ENCODE peak calls at places on chromosomes 16 and 17, in nine cellular contexts. I, E, M, V, F, S, Y, Q and J are unnamed samples.

GRCh38 chr17:67245694-67246397 is 850 bp upstream of the HELZ start:
- DNase-seq in I (no peak), V (no peak), E (peak; percentile 63), M (peak; percentile 61), Q (peak; percentile 62), Y (no peak), S (peak; percentile 94), F (no peak), J (no peak)

GRCh38 chr17:77753246-77753645 is 205.3 kb upstream of the TNRC6C start:
- DNase-seq in Q (peak; percentile 7), S (no peak), M (no peak), V (no peak), Y (no peak), E (no peak), I (no peak), F (no peak), J (no peak)

GRCh38 chr17:79812206-79812968 is 15.5 kb upstream of the CBX8 start:
- DNase-seq in Q (no peak), Y (no peak), F (no peak), V (no peak), E (no peak), M (no peak), S (no peak), I (no peak), J (no peak)

GRCh38 chr17:49987290-49987585 is 7.8 kb downstream of the DLX3 start:
- DNase-seq in S (peak; percentile 13), V (no peak), I (no peak), Q (peak; percentile 41), F (no peak), E (no peak), M (no peak), Y (no peak), J (no peak)

GRCh38 chr17:17820457-17821158 is 16.2 kb downstream of the SREBF1 start:
- DNase-seq in Y (no peak), V (no peak), S (no peak), F (no peak), Q (no peak), I (no peak), M (no peak), E (no peak), J (no peak)

GRCh38 chr16:15829460-15829859 is 27.4 kb downstream of the MYH11 start:
- DNase-seq in F (no peak), V (peak; percentile 68), M (no peak), Q (no peak), Y (no peak), S (peak; percentile 54), E (no peak), I (no peak), J (peak; percentile 85)

GRCh38 chr16:83847371-83848225 is 39.8 kb downstream of the HSBP1 start:
- DNase-seq in I (no peak), Y (peak; percentile 25), S (no peak), M (no peak), Q (no peak), F (no peak), V (no peak), E (no peak), J (no peak)

GRCh38 chr17:50339381-50339780 is 6.5 kb upstream of the XYLT2 start:
- DNase-seq in Q (no peak), F (no peak), M (no peak), V (no peak), Y (no peak), I (no peak), E (no peak), S (no peak), J (no peak)

GRCh38 chr17:57626520-57627210 is 118.4 kb downstream of the CCDC182 start:
- DNase-seq in Y (no peak), Q (peak; percentile 34), S (no peak), M (no peak), V (no peak), I (no peak), E (no peak), F (no peak), J (peak; percentile 46)

GRCh38 chr16:78115659-78116058 is 16.2 kb downstream of the WWOX start:
- DNase-seq in M (no peak), Y (no peak), V (no peak), I (no peak), S (no peak), Q (no peak), E (no peak), F (no peak), J (no peak)

GRCh38 chr17:40903129-40903847 is 18.2 kb upstream of the KRT20 start:
- DNase-seq in M (no peak), Y (peak; percentile 26), V (peak; percentile 70), E (no peak), F (no peak), Q (peak; percentile 66), I (no peak), S (no peak), J (no peak)

GRCh38 chr17:7982171-7982570 is 20.2 kb upstream of the GUCY2D start:
- DNase-seq in V (peak; percentile 78), Q (no peak), S (no peak), I (no peak), F (no peak), Y (no peak), E (no peak), M (no peak), J (no peak)

GRCh38 chr17:41917957-41918391 is 777 bp downstream of the ACLY start:
- DNase-seq in I (no peak), V (peak; percentile 31), M (peak; percentile 40), F (peak; percentile 24), Y (peak; percentile 46), E (peak; percentile 52), Q (no peak), S (peak; percentile 52), J (peak; percentile 32)

GRCh38 chr16:12499032-12499735 is 304.5 kb downstream of the CPPED1 start:
- DNase-seq in Q (no peak), I (no peak), S (no peak), E (no peak), Y (no peak), F (no peak), V (no peak), M (no peak), J (no peak)

GRCh38 chr17:39738568-39738901 is 797 bp downstream of the GRB7 start:
- DNase-seq in V (no peak), E (peak; percentile 73), F (no peak), M (peak; percentile 61), S (peak; percentile 79), Y (peak; percentile 49), Q (no peak), I (no peak), J (no peak)

GRCh38 chr17:1362964-1363363 is 37.1 kb downstream of the YWHAE start:
- DNase-seq in S (no peak), I (peak; percentile 4), V (no peak), F (no peak), Q (no peak), E (no peak), M (no peak), Y (no peak), J (no peak)

GRCh38 chr16:86894925-86895324 is 316.6 kb downstream of the FOXL1 start:
- DNase-seq in Q (peak; percentile 45), S (no peak), F (no peak), V (no peak), I (no peak), Y (no peak), E (no peak), M (no peak), J (peak; percentile 40)

GRCh38 chr16:29170393-29171239 is 185.8 kb downstream of the LAT start:
- DNase-seq in Q (no peak), Y (no peak), S (no peak), F (no peak), M (no peak), E (no peak), V (no peak), I (no peak), J (no peak)

GRCh38 chr17:42290577-42290976 is 2.3 kb downstream of the STAT5A start:
- DNase-seq in E (no peak), M (no peak), I (no peak), V (no peak), F (no peak), Q (peak; percentile 9), S (no peak), Y (no peak), J (peak; percentile 31)

GRCh38 chr17:77125432-77125901 is 15.3 kb upstream of the SEC14L1 start:
- DNase-seq in I (no peak), E (no peak), Q (peak; percentile 94), F (no peak), S (no peak), Y (peak; percentile 6), V (peak; percentile 91), M (no peak), J (no peak)

GRCh38 chr17:59842901-59843652 is 49.7 kb downstream of the TUBD1 start:
- DNase-seq in M (no peak), I (no peak), S (peak; percentile 31), F (no peak), Y (no peak), E (peak; percentile 59), Q (peak; percentile 76), V (peak; percentile 97), J (no peak)

GRCh38 chr16:49510676-49511305 is 137.2 kb downstream of the C16orf78 start:
- DNase-seq in Y (no peak), Q (no peak), M (no peak), I (peak; percentile 51), E (no peak), F (no peak), V (no peak), S (no peak), J (no peak)

GRCh38 chr16:15644306-15644961 is 1.5 kb upstream of the MARF1 start:
- DNase-seq in V (no peak), S (peak; percentile 9), I (no peak), Y (no peak), E (no peak), Q (peak; percentile 76), M (peak; percentile 44), F (no peak), J (no peak)

GRCh38 chr17:61407211-61407911 is 7.7 kb downstream of the TBX2 start:
- DNase-seq in M (no peak), S (no peak), E (no peak), V (peak; percentile 31), I (no peak), F (no peak), Q (peak; percentile 45), Y (no peak), J (peak; percentile 66)

GRCh38 chr17:81125573-81126081 is 39.7 kb upstream of the PVALEF start:
- DNase-seq in S (no peak), E (no peak), Y (no peak), V (no peak), Q (no peak), I (no peak), F (no peak), M (no peak), J (no peak)

GRCh38 chr17:69864531-69864930 is 210.5 kb upstream of the KCNJ16 start:
- DNase-seq in Y (no peak), S (no peak), Q (no peak), V (peak; percentile 60), F (no peak), M (no peak), I (no peak), E (no peak), J (no peak)

GRCh38 chr16:57091200-57091989 is 988 bp upstream of the CPNE2 start:
- DNase-seq in V (peak; percentile 53), S (peak; percentile 77), Q (no peak), F (no peak), M (peak; percentile 31), I (peak; percentile 25), E (no peak), Y (no peak), J (peak; percentile 63)

GRCh38 chr17:62572488-62573469 is 54.7 kb upstream of the MRC2 start:
- DNase-seq in F (no peak), V (peak; percentile 53), S (no peak), M (no peak), E (no peak), Q (no peak), I (no peak), Y (no peak), J (no peak)